ENCODE peak calls at places on chromosomes 7 and 10, in four cellular contexts. One of them, this sample, is unnamed.
A peak's percentile ranks its signal among the peaks of the same experiment; 100 is the strongest.

GRCh38 chr10:25175527-25176420 is 973 bp downstream of the GPR158 start:
- DNase-seq in heart left ventricle: no peak
- DNase-seq in K562: no peak
- DNase-seq in tibial artery: no peak
- DNase-seq in this sample: peak; percentile 63

GRCh38 chr10:11270135-11270857 is 252.6 kb downstream of the CELF2 start:
- DNase-seq in tibial artery: peak; percentile 81
- DNase-seq in K562: peak; percentile 66
- DNase-seq in heart left ventricle: peak; percentile 85
- DNase-seq in this sample: peak; percentile 92

GRCh38 chr10:60139798-60140566 is 233.6 kb upstream of the CCDC6 start:
- DNase-seq in tibial artery: no peak
- DNase-seq in K562: no peak
- DNase-seq in heart left ventricle: no peak
- DNase-seq in this sample: no peak

GRCh38 chr7:49294611-49295010 is 370.3 kb downstream of the CDC14C start:
- DNase-seq in K562: no peak
- DNase-seq in heart left ventricle: no peak
- DNase-seq in tibial artery: no peak
- DNase-seq in this sample: no peak

GRCh38 chr10:85891471-85891870 is 475.1 kb downstream of the GRID1 start:
- DNase-seq in K562: no peak
- DNase-seq in tibial artery: no peak
- DNase-seq in heart left ventricle: no peak
- DNase-seq in this sample: no peak

GRCh38 chr7:149569025-149569725 is 71.6 kb upstream of the ZNF746 start:
- DNase-seq in K562: no peak
- DNase-seq in heart left ventricle: no peak
- DNase-seq in tibial artery: no peak
- DNase-seq in this sample: no peak

GRCh38 chr10:79196470-79197461 is 128.0 kb downstream of the ZMIZ1 start:
- DNase-seq in heart left ventricle: peak; percentile 79
- DNase-seq in K562: peak; percentile 91
- DNase-seq in tibial artery: peak; percentile 82
- DNase-seq in this sample: peak; percentile 91

GRCh38 chr7:23168111-23168885 is 13.6 kb upstream of the NUP42 start:
- DNase-seq in heart left ventricle: no peak
- DNase-seq in tibial artery: no peak
- DNase-seq in K562: no peak
- DNase-seq in this sample: no peak

GRCh38 chr7:18180685-18181084 is 153.0 kb upstream of the PRPS1L1 start:
- DNase-seq in heart left ventricle: no peak
- DNase-seq in tibial artery: no peak
- DNase-seq in K562: peak; percentile 19
- DNase-seq in this sample: no peak

GRCh38 chr10:14047431-14047830 is 283.3 kb downstream of the FRMD4A start:
- DNase-seq in K562: no peak
- DNase-seq in heart left ventricle: no peak
- DNase-seq in tibial artery: no peak
- DNase-seq in this sample: no peak

DNA sequence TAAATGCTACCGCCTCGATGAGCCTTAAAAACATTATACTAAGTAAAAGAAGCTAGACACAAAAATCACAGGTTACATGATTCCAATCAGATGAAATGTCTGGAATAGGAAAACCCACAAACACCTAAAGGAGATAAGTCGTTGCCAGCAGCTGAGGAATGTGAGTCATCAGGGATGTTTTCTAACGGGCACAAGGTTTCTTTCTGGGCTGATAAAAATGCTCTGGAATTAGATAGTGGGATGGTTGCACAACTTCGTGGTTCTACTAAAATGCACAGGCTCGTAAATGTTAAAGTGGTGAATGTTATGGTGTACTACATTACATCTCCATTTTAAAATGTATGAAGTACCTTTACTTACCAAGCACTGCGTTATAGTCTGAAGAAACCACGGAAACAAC is 9.7 kb downstream of the ABLIM1 start:
- DNase-seq in heart left ventricle: no peak
- DNase-seq in K562: no peak
- DNase-seq in tibial artery: no peak
- DNase-seq in this sample: no peak
- TF ChIP-seq CTCF in heart left ventricle: no peak
- TF ChIP-seq CTCF in K562: no peak
- TF ChIP-seq CTCF in tibial artery: no peak
- TF ChIP-seq CTCF in this sample: no peak

DNA sequence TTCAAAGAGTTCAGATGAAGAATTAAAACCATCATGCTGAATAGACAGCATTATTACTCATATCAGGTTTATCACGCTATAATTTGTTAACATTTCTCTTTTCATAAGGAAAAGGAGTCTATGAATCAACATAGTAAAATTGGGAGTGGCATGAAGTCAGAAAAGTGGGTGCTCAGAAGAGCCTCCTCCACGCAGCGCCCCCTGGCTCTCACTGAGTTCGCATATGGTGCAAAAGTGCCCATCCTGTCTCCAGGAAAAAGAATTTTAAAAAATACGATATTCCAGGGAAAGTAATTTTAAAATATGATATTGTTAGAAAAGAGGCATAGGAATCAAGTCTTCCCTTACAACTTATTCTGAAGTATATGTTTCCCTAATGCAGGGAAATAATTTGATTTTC is 176.3 kb upstream of the TCERG1L start:
- DNase-seq in tibial artery: no peak
- DNase-seq in heart left ventricle: no peak
- DNase-seq in K562: no peak
- DNase-seq in this sample: no peak
- TF ChIP-seq CTCF in tibial artery: no peak
- TF ChIP-seq CTCF in heart left ventricle: no peak
- TF ChIP-seq CTCF in K562: no peak
- TF ChIP-seq CTCF in this sample: no peak

DNA sequence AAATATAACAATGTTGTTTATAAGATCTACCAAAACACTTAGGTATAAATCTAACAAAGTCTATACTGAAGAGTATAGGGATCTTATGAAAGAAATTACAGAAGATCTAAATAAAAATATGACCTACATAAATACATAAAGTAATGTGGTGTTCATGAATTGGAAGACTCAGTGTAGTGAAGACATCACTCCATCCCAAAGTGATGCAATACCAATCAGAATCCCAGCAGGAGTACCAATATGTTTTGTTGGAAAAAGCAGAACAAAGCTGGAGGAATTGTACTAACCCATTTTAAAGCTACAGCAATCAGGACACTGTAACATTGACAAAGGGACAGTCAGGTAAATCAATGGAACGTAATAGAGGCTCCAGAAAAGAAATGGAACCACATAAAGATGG is 76.4 kb downstream of the CCSER2 start:
- DNase-seq in tibial artery: no peak
- DNase-seq in K562: no peak
- DNase-seq in heart left ventricle: no peak
- DNase-seq in this sample: no peak
- TF ChIP-seq CTCF in tibial artery: no peak
- TF ChIP-seq CTCF in K562: no peak
- TF ChIP-seq CTCF in heart left ventricle: no peak
- TF ChIP-seq CTCF in this sample: no peak

GRCh38 chr10:72334832-72335393 is 19.8 kb downstream of the DNAJB12 start:
- DNase-seq in tibial artery: peak; percentile 98
- DNase-seq in heart left ventricle: peak; percentile 90
- DNase-seq in K562: no peak
- DNase-seq in this sample: no peak
- TF ChIP-seq CTCF in tibial artery: no peak
- TF ChIP-seq CTCF in heart left ventricle: no peak
- TF ChIP-seq CTCF in K562: no peak
- TF ChIP-seq CTCF in this sample: no peak

GRCh38 chr10:44978570-44979280 is at the start of gene DEPP1:
- DNase-seq in heart left ventricle: peak; percentile 93
- DNase-seq in tibial artery: peak; percentile 97
- DNase-seq in K562: peak; percentile 90
- DNase-seq in this sample: peak; percentile 83
- TF ChIP-seq CTCF in heart left ventricle: no peak
- TF ChIP-seq CTCF in tibial artery: no peak
- TF ChIP-seq CTCF in K562: no peak
- TF ChIP-seq CTCF in this sample: no peak

GRCh38 chr10:102628451-102628911 is 15.8 kb upstream of the TRIM8 start:
- DNase-seq in heart left ventricle: peak; percentile 85
- DNase-seq in tibial artery: peak; percentile 84
- DNase-seq in K562: no peak
- DNase-seq in this sample: no peak
- TF ChIP-seq CTCF in heart left ventricle: no peak
- TF ChIP-seq CTCF in tibial artery: no peak
- TF ChIP-seq CTCF in K562: no peak
- TF ChIP-seq CTCF in this sample: no peak

GRCh38 chr7:44645696-44646095 is 39.3 kb downstream of the OGDH start:
- DNase-seq in K562: no peak
- DNase-seq in tibial artery: no peak
- DNase-seq in heart left ventricle: no peak
- DNase-seq in this sample: no peak
- TF ChIP-seq CTCF in K562: no peak
- TF ChIP-seq CTCF in tibial artery: no peak
- TF ChIP-seq CTCF in heart left ventricle: no peak
- TF ChIP-seq CTCF in this sample: no peak

DNA sequence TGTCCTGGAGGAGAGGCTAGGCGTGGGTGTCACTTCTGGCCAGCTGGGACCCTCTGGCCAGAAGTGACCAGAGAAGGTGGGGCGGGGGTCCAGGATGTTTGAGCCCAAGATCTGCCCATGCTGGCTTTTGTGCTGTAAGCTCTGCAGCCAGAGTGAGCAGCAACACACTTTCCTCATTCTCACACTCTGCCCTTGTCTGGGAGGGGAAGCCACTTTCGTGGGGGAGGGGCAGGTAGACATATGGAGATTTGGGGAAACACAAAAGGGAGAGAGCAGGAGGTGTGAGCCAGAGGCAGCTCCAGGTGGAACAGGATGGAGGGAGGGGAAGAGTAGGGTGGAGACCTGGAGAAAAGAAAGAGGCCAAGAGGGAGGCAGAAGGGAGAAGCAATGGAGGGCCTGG is 31.5 kb upstream of the ADCYAP1R1 start:
- DNase-seq in tibial artery: no peak
- DNase-seq in heart left ventricle: no peak
- DNase-seq in K562: no peak
- DNase-seq in this sample: no peak
- TF ChIP-seq CTCF in tibial artery: no peak
- TF ChIP-seq CTCF in heart left ventricle: no peak
- TF ChIP-seq CTCF in K562: no peak
- TF ChIP-seq CTCF in this sample: no peak